ENCODE peak calls at places on chromosomes 5 and 9, in six cellular contexts. S is GM23338, O is endothelial cell of umbilical vein, R is HCT116, H is GM12878, A is H1. U is an unnamed sample. For H3K36me3, the result is how much of the 10 kb centered on the place peaks cover.

GRCh38 chr5:115262066-115262404 is 642 bp downstream of the PGGT1B start:
- DNase-seq in A (no peak), O (peak), H (peak), R (no peak), S (peak), U (no peak)

GRCh38 chr5:180013660-180014059 is 57.9 kb downstream of the RNF130 start:
- DNase-seq in S (no peak), A (no peak), O (peak), H (no peak), R (no peak), U (no peak)

GRCh38 chr5:10894445-10895054 is 133.5 kb upstream of the DAP start:
- DNase-seq in H (no peak), A (no peak), S (no peak), O (no peak), R (no peak), U (no peak)

GRCh38 chr5:5025774-5026406 is 114.2 kb upstream of the ADAMTS16 start:
- DNase-seq in R (no peak), S (peak), H (no peak), A (no peak), O (no peak), U (no peak)

GRCh38 chr9:134130503-134131375 is 5.1 kb upstream of the WDR5 start:
- DNase-seq in R (no peak), O (no peak), A (peak), H (no peak), S (peak), U (no peak)

GRCh38 chr5:61752588-61752987 is 420.5 kb downstream of the ZSWIM6 start:
- DNase-seq in H (no peak), S (no peak), O (no peak), R (no peak), A (no peak), U (no peak)

GRCh38 chr5:35857606-35858205 is 1.0 kb downstream of the IL7R start:
- DNase-seq in R (no peak), S (no peak), A (no peak), O (peak), H (no peak), U (peak)

GRCh38 chr9:89594811-89595550 is 9.8 kb upstream of the GADD45G start:
- DNase-seq in R (no peak), O (no peak), A (peak), S (no peak), H (no peak), U (no peak)

GRCh38 chr5:174723979-174724483 is 351 bp upstream of the MSX2 start:
- DNase-seq in H (no peak), R (peak), A (peak), S (peak), O (no peak), U (no peak)

GRCh38 chr5:134135091-134135655 is 20.7 kb downstream of the TCF7 start:
- DNase-seq in R (no peak), A (no peak), S (no peak), H (no peak), O (no peak), U (no peak)

GRCh38 chr5:134132372-134133212 is 18.1 kb downstream of the TCF7 start:
- DNase-seq in A (peak), O (no peak), S (peak), R (no peak), H (peak), U (no peak)

GRCh38 chr5:134136221-134136631 is 21.7 kb downstream of the TCF7 start:
- DNase-seq in O (no peak), H (no peak), R (no peak), S (no peak), A (no peak), U (no peak)

GRCh38 chr5:134133213-134133994 is 18.9 kb downstream of the TCF7 start:
- DNase-seq in H (no peak), A (no peak), O (no peak), S (no peak), R (no peak), U (no peak)

GRCh38 chr5:134133995-134134541 is 19.6 kb downstream of the TCF7 start:
- DNase-seq in H (no peak), A (no peak), R (no peak), S (no peak), O (no peak), U (no peak)
- H3K36me3 ChIP-seq in H (under half), A (under half), R (under half), S (under half), O (under half), U (under half)

GRCh38 chr5:142826741-142827492 is 56.7 kb downstream of the ARHGAP26 start:
- DNase-seq in A (no peak), O (peak), S (no peak), H (no peak), R (peak), U (no peak)
- TF ChIP-seq POLR2AphosphoS5 in A (no peak), O (peak), S (no peak), H (no peak), R (peak), U (no peak)

GRCh38 chr9:130433168-130433946 is 11.4 kb upstream of the ASS1 start:
- DNase-seq in O (peak), H (no peak), S (peak), A (peak), R (no peak), U (no peak)
- TF ChIP-seq EZH2 in O (peak), H (no peak), S (peak), A (peak), R (no peak), U (no peak)

GRCh38 chr5:150541895-150542294 is 34.0 kb downstream of the NDST1 start:
- DNase-seq in H (no peak), S (no peak), O (no peak), A (no peak), R (no peak), U (no peak)
- H3K36me3 ChIP-seq in H (under half), S (under half), O (under half), A (under half), R (under half), U (under half)

U was measured in SK-N-MC.